ENCODE peak calls at places on chromosomes 12 and 14, in five cellular contexts. V, C, Z, H and I are unnamed samples.

GRCh38 chr12:104314242-104314614 is 10.7 kb downstream of the EID3 start:
- DNase-seq in V (no peak), C (no peak), Z (no peak), H (no peak), I (no peak)

GRCh38 chr12:50050410-50051280 is 6.8 kb upstream of the ASIC1 start:
- DNase-seq in V (peak; percentile 57), C (no peak), Z (peak; percentile 76), H (peak; percentile 36), I (no peak)

GRCh38 chr12:49296836-49297694 is 2.1 kb downstream of the PRPH start:
- DNase-seq in V (peak; percentile 62), C (peak; percentile 62), Z (peak; percentile 88), H (peak; percentile 76), I (no peak)

GRCh38 chr14:86346818-86347384 is 817.0 kb downstream of the FLRT2 start:
- DNase-seq in V (no peak), C (no peak), Z (no peak), H (no peak), I (no peak)

GRCh38 chr12:126784328-126784921 is 1482.5 kb upstream of the TMEM132C start:
- DNase-seq in V (peak; percentile 67), C (peak; percentile 66), Z (peak; percentile 85), H (no peak), I (no peak)

GRCh38 chr12:51721281-51721940 is 127.1 kb downstream of the FIGNL2 start:
- DNase-seq in V (no peak), C (no peak), Z (no peak), H (no peak), I (no peak)

GRCh38 chr12:6341439-6342139 is at the start of gene TNFRSF1A:
- DNase-seq in V (peak; percentile 87), C (no peak), Z (peak; percentile 59), H (peak; percentile 75), I (peak; percentile 81)

GRCh38 chr12:91272456-91273063 is 89.9 kb upstream of the DCN start:
- DNase-seq in V (peak; percentile 47), C (no peak), Z (no peak), H (no peak), I (no peak)

GRCh38 chr12:71440393-71441349 is 1.1 kb downstream of the LGR5 start:
- DNase-seq in V (peak; percentile 7), C (no peak), Z (no peak), H (no peak), I (no peak)

GRCh38 chr14:68874746-68875155 is 81.9 kb upstream of the ZFP36L1 start:
- DNase-seq in V (no peak), C (peak; percentile 57), Z (no peak), H (no peak), I (no peak)

GRCh38 chr12:128783129-128783574 is 40.6 kb downstream of the SLC15A4 start:
- DNase-seq in V (no peak), C (no peak), Z (no peak), H (no peak), I (no peak)

GRCh38 chr12:81758421-81759214 is 532 bp downstream of the PPFIA2 start:
- DNase-seq in V (no peak), C (no peak), Z (peak; percentile 25), H (no peak), I (no peak)

GRCh38 chr12:132834181-132834711 is 5.6 kb upstream of the GOLGA3 start:
- DNase-seq in V (no peak), C (no peak), Z (no peak), H (no peak), I (no peak)

GRCh38 chr12:57605308-57606015 is 838 bp downstream of the DTX3 start:
- DNase-seq in V (no peak), C (no peak), Z (no peak), H (no peak), I (no peak)

GRCh38 chr14:38442208-38442607 is 186.3 kb upstream of the CLEC14A start:
- DNase-seq in V (no peak), C (no peak), Z (no peak), H (no peak), I (no peak)

GRCh38 chr14:91215381-91215780 is 29.1 kb downstream of the GPR68 start:
- DNase-seq in V (no peak), C (no peak), Z (no peak), H (no peak), I (no peak)

GRCh38 chr14:76065519-76065918 is 80.0 kb downstream of the IFT43 start:
- DNase-seq in V (no peak), C (no peak), Z (no peak), H (no peak), I (no peak)

GRCh38 chr14:32076278-32077080 is 625 bp upstream of the ARHGAP5 start:
- DNase-seq in V (peak; percentile 96), C (peak; percentile 90), Z (peak; percentile 97), H (peak; percentile 99), I (peak; percentile 95)

DNA sequence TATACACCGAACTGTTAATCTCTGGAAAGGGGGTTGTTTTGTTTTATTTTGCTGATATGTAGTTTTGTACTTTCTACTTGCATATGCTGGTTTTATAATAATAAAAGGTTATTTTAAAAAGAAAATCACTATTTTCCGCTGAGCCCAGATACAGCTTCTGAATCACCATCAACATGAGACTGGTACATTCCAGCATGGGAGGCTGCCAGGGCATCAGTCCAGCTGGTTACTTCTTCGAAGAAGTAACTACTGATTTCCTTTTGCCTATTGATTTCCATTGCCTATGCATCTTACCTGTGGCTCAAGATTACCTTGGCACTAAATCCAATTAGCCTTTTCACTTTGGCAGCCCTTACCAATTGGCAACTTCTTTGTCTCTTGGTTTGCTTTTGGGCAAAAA is 11.7 kb upstream of the OSBPL8 start:
- DNase-seq in V (no peak), C (no peak), Z (no peak), H (no peak), I (no peak)
- TF ChIP-seq CTCF in V (no peak), C (no peak), Z (no peak), H (no peak), I (no peak)

GRCh38 chr12:46472144-46472705 is 99.7 kb upstream of the SLC38A2 start:
- DNase-seq in V (no peak), C (no peak), Z (no peak), H (no peak), I (no peak)

GRCh38 chr12:46471404-46471803 is 98.8 kb upstream of the SLC38A2 start:
- DNase-seq in V (no peak), C (no peak), Z (no peak), H (no peak), I (no peak)

GRCh38 chr12:46470975-46471374 is 98.4 kb upstream of the SLC38A2 start:
- DNase-seq in V (no peak), C (peak; percentile 86), Z (no peak), H (no peak), I (no peak)

GRCh38 chr12:46473634-46474201 is 101.1 kb upstream of the SLC38A2 start:
- DNase-seq in V (peak; percentile 79), C (peak; percentile 87), Z (no peak), H (peak; percentile 80), I (peak; percentile 76)

DNA sequence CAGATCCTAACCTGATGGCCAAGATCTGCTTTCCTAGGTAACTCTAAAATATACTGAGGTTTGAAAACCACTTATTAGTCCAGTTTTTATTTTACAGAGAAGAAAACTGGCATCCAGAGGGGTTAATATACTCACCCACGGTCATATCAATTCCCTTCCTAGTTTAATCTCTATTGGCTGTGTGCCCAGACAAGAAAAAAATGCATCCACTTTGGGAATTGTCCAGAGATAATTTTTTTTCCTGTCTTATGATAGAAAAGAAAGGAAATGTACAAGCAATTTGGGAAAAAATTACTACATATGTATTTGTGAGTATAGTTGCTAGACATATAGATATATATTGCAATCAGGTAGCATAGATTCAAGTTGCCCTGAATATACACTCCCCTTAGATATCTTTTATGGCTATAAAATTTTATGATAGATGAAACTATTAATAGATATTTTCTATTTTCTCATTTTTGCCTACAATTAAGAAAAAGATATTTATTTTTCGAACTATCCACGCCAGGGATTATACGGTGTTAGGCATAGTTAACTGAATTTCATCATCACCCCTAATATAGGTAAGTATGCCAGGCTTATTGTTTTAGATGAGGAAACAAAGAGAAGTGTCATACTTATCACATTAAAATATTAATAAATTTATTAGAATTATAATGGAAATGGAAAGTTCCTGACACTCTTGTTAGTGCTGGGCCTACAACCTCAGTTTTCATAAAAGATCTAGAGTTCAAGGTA is 100.5 kb upstream of the SLC38A2 start:
- DNase-seq in V (peak; percentile 51), C (no peak), Z (no peak), H (no peak), I (no peak)
- H3K27ac ChIP-seq in V (peak overlapping the region; percentile 76), C (peak overlapping the region; percentile 100), Z (no peak overlapping the region), H (peak overlapping the region; percentile 98), I (peak overlapping the region; percentile 63)

DNA sequence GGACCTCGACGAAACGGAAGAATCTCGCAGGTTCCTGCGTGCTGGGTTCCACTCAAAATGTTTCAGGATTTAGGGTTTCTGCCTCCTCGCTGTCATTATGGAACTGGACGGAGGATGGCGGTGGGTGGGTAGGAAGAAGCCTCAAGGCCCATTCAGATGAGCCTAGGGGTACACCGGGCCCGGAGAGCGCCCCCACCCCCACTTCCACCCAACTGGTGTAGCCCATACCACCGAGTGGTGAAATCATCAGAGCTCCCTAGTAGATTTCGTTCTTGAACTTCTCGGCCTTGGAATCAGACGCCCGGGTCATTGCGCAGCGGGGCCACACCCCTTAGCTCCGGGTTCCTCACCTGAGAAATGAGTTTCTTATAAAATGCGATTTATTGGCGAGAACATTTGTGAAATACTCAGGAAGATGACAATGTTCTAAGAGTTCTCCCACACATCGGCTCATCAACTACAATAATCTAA is 13.3 kb upstream of the TBX3 start:
- DNase-seq in V (no peak), C (no peak), Z (no peak), H (no peak), I (no peak)
- H3K4me3 ChIP-seq in V (no peak overlapping the region), C (no peak overlapping the region), Z (no peak overlapping the region), H (no peak overlapping the region), I (no peak overlapping the region)

GRCh38 chr12:22118206-22118605 is 72.2 kb downstream of the CMAS start:
- DNase-seq in V (no peak), C (no peak), Z (no peak), H (no peak), I (no peak)

GRCh38 chr12:22124987-22125386 is 79.0 kb downstream of the CMAS start:
- DNase-seq in V (no peak), C (no peak), Z (no peak), H (no peak), I (no peak)

GRCh38 chr12:22117551-22117950 is 71.5 kb downstream of the CMAS start:
- DNase-seq in V (no peak), C (no peak), Z (no peak), H (no peak), I (no peak)

GRCh38 chr12:22116376-22116775 is 70.4 kb downstream of the CMAS start:
- DNase-seq in V (no peak), C (no peak), Z (no peak), H (no peak), I (no peak)

DNA sequence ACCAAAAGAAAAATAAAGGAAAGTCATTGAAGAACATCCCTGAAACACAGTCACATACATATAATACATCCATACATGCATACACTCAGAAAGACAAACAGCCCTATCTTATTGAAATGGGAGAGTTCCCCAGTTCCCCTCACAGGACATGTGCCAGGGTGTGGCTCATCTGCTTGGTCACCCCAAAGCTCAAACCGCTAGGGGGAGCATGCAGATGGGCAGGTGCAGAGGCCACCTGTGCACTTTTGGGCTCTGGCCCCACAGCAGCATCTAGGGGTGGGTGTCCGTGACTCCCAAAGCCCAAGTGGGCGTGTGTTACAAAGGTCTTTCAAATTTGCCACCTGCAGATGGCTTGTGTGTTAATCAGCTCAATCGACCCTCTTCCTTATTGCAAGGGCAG is 75.2 kb downstream of the CMAS start:
- DNase-seq in V (no peak), C (peak; percentile 10), Z (peak; percentile 27), H (no peak), I (no peak)
- TF ChIP-seq CTCF in V (no peak), C (peak; percentile 55), Z (peak; percentile 72), H (peak; percentile 20), I (no peak)